ENCODE peak calls at places on chromosomes 6 and 20, in four cellular contexts. D, L, E and Y are unnamed samples.
A peak's percentile ranks its signal among the peaks of the same experiment; 100 is the strongest.

GRCh38 chr20:64229537-64230061 is 25.9 kb upstream of the PCMTD2 start:
- DNase-seq in D (no peak), L (no peak), E (peak; percentile 19), Y (no peak)

GRCh38 chr20:562232-562897 is 18.8 kb upstream of the CSNK2A1 start:
- DNase-seq in D (no peak), L (no peak), E (no peak), Y (no peak)

GRCh38 chr20:63085087-63085861 is 78.5 kb upstream of the BHLHE23 start:
- DNase-seq in D (peak; percentile 89), L (no peak), E (peak; percentile 35), Y (no peak)

GRCh38 chr20:17972121-17972520 is 3.3 kb downstream of the MGME1 start:
- DNase-seq in D (no peak), L (no peak), E (no peak), Y (no peak)

GRCh38 chr6:136549359-136550044 is 720 bp downstream of the MAP7 start:
- DNase-seq in D (peak; percentile 36), L (peak; percentile 5), E (peak; percentile 50), Y (no peak)

GRCh38 chr6:130043344-130043743 is 25.0 kb downstream of the L3MBTL3 start:
- DNase-seq in D (no peak), L (no peak), E (no peak), Y (no peak)

GRCh38 chr20:2292711-2293110 is 3.1 kb upstream of the TGM3 start:
- DNase-seq in D (no peak), L (no peak), E (peak; percentile 81), Y (no peak)

GRCh38 chr6:1701668-1702353 is 92.1 kb downstream of the FOXC1 start:
- DNase-seq in D (no peak), L (no peak), E (no peak), Y (peak; percentile 11)

GRCh38 chr6:140360651-140361050 is 986.2 kb upstream of the CITED2 start:
- DNase-seq in D (no peak), L (no peak), E (no peak), Y (no peak)

GRCh38 chr20:3786665-3787639 is at the start of gene CENPB:
- DNase-seq in D (peak; percentile 83), L (peak; percentile 92), E (peak; percentile 91), Y (peak; percentile 78)

GRCh38 chr20:325889-326644 is 715 bp downstream of the SOX12 start:
- DNase-seq in D (peak; percentile 80), L (peak; percentile 67), E (peak; percentile 80), Y (peak; percentile 48)

GRCh38 chr6:73704260-73704659 is 8.3 kb downstream of the CD109 start:
- DNase-seq in D (no peak), L (no peak), E (no peak), Y (peak; percentile 85)

GRCh38 chr6:36556281-36556680 is 9.0 kb upstream of the STK38 start:
- DNase-seq in D (no peak), L (no peak), E (no peak), Y (no peak)

GRCh38 chr20:4465855-4466545 is 255.7 kb upstream of the PRND start:
- DNase-seq in D (no peak), L (no peak), E (no peak), Y (no peak)

GRCh38 chr6:160733045-160733646 is 31.1 kb downstream of the PLG start:
- DNase-seq in D (peak; percentile 25), L (no peak), E (no peak), Y (peak; percentile 12)

GRCh38 chr20:37749620-37750403 is 56.0 kb downstream of the CTNNBL1 start:
- DNase-seq in D (no peak), L (no peak), E (no peak), Y (no peak)

GRCh38 chr6:45486739-45487138 is 109.0 kb upstream of the SUPT3H start:
- DNase-seq in D (no peak), L (no peak), E (no peak), Y (no peak)

GRCh38 chr6:136757150-136757549 is 35.1 kb downstream of the MAP3K5 start:
- DNase-seq in D (no peak), L (no peak), E (no peak), Y (no peak)

GRCh38 chr6:31776563-31776960 is 566 bp downstream of the VWA7 start:
- DNase-seq in D (no peak), L (no peak), E (peak; percentile 57), Y (no peak)

GRCh38 chr6:93391982-93392381 is 27.4 kb downstream of the EPHA7 start:
- DNase-seq in D (no peak), L (no peak), E (no peak), Y (no peak)

GRCh38 chr6:14550817-14551216 is 433.2 kb downstream of the CD83 start:
- DNase-seq in D (no peak), L (no peak), E (no peak), Y (peak; percentile 55)

GRCh38 chr20:47950103-47950502 is 164.8 kb upstream of the SULF2 start:
- DNase-seq in D (no peak), L (no peak), E (no peak), Y (peak; percentile 69)

GRCh38 chr20:4633780-4634179 is 87.9 kb upstream of the PRND start:
- DNase-seq in D (no peak), L (no peak), E (no peak), Y (no peak)

GRCh38 chr20:21709535-21709904 is 4.1 kb downstream of the PAX1 start:
- DNase-seq in D (no peak), L (no peak), E (no peak), Y (no peak)

GRCh38 chr6:5334341-5334740 is 73.0 kb downstream of the FARS2 start:
- DNase-seq in D (no peak), L (no peak), E (no peak), Y (no peak)

GRCh38 chr6:129104131-129104530 is 221.2 kb downstream of the LAMA2 start:
- DNase-seq in D (no peak), L (no peak), E (no peak), Y (no peak)

GRCh38 chr6:135600931-135601330 is 103.4 kb upstream of the AHI1 start:
- DNase-seq in D (no peak), L (no peak), E (no peak), Y (no peak)

GRCh38 chr6:48111143-48111506 is at the start of gene PTCHD4:
- DNase-seq in D (peak; percentile 89), L (no peak), E (peak; percentile 44), Y (peak; percentile 78)

GRCh38 chr20:59192533-59192896 is 28.9 kb downstream of the ZNF831 start:
- DNase-seq in D (no peak), L (no peak), E (no peak), Y (no peak)

GRCh38 chr6:29626948-29627761 is 5.8 kb downstream of the GABBR1 start:
- DNase-seq in D (no peak), L (no peak), E (no peak), Y (no peak)

GRCh38 chr6:30682181-30683117 is 4.0 kb downstream of the PPP1R18 start:
- DNase-seq in D (peak; percentile 69), L (peak; percentile 92), E (peak; percentile 91), Y (peak; percentile 44)

DNA sequence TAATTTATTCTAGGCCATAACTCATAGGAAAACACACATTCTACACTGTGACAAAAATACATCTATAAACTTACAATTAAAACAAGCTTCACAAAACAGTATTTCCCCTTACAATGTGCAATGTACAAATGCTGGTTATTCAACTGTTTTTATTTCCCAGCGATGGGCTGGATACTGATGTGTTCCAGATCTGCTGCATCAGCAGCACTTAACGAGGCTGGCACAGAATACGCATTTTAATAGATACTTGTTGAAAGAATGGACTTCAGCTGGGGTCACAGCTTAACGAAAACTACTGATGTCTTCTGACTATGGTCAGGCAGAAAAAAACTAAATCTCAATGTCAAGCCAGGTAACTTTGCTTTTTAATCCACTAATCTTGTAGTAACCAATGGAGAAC is 70.9 kb downstream of the B4GALT5 start:
- DNase-seq in D (no peak), L (no peak), E (no peak), Y (no peak)
- H3K36me3 ChIP-seq in D (peaks cover 78% of the 10 kb centered on the region), L (peaks cover 45% of the 10 kb centered on the region), E (peaks cover 98% of the 10 kb centered on the region), Y (peaks cover 81% of the 10 kb centered on the region)

DNA sequence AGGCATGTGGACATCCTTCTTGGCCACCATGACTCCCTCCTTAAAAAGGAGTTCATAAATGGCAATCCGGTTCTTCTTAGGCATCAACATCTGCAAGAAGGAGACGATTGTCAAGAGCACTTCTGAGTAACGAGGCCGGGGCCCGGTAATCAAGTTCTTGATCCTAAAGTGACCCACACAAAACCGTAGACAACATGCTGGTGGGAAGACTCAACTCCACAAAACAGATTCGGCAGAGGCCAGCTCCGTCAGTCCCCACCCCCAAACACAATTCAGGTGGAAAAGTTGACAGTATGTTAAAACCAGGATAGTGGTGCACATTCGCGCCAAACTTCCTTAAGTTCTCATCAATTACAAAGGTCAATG is 754 bp downstream of the RPS10 start:
- DNase-seq in D (no peak), L (no peak), E (no peak), Y (no peak)
- H3K36me3 ChIP-seq in D (peaks cover 55% of the 10 kb centered on the region), L (peaks cover 36% of the 10 kb centered on the region), E (peaks cover 48% of the 10 kb centered on the region), Y (peaks cover 51% of the 10 kb centered on the region)

DNA sequence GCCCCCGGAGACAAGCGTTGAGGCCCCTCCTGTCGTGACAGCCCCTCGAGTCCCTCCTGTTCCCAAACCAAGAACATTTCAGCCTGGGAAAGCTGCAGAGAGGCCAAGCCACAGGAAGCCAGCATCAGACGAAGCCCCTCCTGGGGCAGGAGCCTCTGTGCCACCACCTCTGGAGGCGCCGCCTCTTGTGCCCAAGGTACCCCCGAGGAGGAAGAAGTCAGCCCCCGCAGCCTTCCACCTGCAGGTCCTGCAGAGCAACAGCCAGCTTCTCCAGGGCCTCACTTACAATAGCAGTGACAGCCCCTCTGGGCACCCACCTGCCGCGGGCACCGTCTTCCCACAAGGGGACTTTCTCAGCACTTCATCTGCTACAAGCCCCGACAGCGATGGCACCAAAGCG is 72.4 kb downstream of the SERAC1 start:
- DNase-seq in D (no peak), L (no peak), E (no peak), Y (no peak)
- H3K36me3 ChIP-seq in D (peaks cover 29% of the 10 kb centered on the region), L (peaks cover 21% of the 10 kb centered on the region), E (peaks cover 13% of the 10 kb centered on the region), Y (peaks cover 76% of the 10 kb centered on the region)

GRCh38 chr20:5938456-5939029 is 11.8 kb downstream of the TRMT6 start:
- DNase-seq in D (no peak), L (no peak), E (no peak), Y (no peak)
- H3K36me3 ChIP-seq in D (peaks cover 55% of the 10 kb centered on the region), L (peaks cover 28% of the 10 kb centered on the region), E (peaks cover 64% of the 10 kb centered on the region), Y (peaks cover 19% of the 10 kb centered on the region)

DNA sequence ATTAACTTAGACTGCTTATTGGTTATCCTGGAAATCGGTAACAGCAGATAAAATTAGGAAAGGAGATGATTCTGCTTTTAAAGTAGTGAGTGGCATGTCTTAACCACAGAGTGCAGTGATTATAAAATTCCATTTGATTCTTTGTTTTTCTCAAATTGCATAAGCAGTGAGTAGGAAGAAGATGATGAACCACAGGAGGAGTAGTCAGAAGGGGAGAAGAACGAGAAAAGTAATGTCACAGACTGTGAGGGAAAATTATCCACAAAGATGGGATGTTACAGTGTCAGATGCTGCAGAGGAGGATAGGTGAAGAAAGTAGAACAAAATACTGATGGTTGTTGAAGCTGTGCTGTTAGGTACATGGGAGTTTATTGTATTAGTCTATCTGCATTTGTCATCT is 63.0 kb downstream of the ITCH start:
- DNase-seq in D (no peak), L (no peak), E (no peak), Y (no peak)
- H3K36me3 ChIP-seq in D (peaks cover 47% of the 10 kb centered on the region), L (peaks cover 22% of the 10 kb centered on the region), E (peaks cover 93% of the 10 kb centered on the region), Y (peaks cover 36% of the 10 kb centered on the region)

GRCh38 chr20:51398552-51398951 is 144.0 kb downstream of the NFATC2 start:
- DNase-seq in D (no peak), L (no peak), E (no peak), Y (no peak)

GRCh38 chr20:51399138-51399890 is 143.2 kb downstream of the NFATC2 start:
- DNase-seq in D (no peak), L (no peak), E (no peak), Y (no peak)

GRCh38 chr20:51396365-51396909 is 146.1 kb downstream of the NFATC2 start:
- DNase-seq in D (no peak), L (no peak), E (no peak), Y (no peak)

GRCh38 chr20:51400051-51400926 is 142.2 kb downstream of the NFATC2 start:
- DNase-seq in D (no peak), L (peak; percentile 46), E (no peak), Y (no peak)

GRCh38 chr20:51398083-51398482 is 144.4 kb downstream of the NFATC2 start:
- DNase-seq in D (no peak), L (no peak), E (no peak), Y (no peak)
- H3K36me3 ChIP-seq in D (no peaks in the 10 kb centered on the region), L (peaks cover 12% of the 10 kb centered on the region), E (no peaks in the 10 kb centered on the region), Y (no peaks in the 10 kb centered on the region)